ENCODE peak calls at places on chromosomes 1 and 21, in nine cellular contexts. One of them, this sample, is unnamed.

GRCh38 chr1:222042120-222042519 is 300.2 kb upstream of the DUSP10 start:
- DNase-seq in skeletal muscle cell: peak
- DNase-seq in psoas muscle: no peak
- DNase-seq in stimulated activated CD4-positive, alpha-beta T cell treated with anti-CD3 and anti-CD28 coated beads, TNF-alpha, amount 100 ng/mL, for 1 hour: no peak
- DNase-seq in T-helper 2 cell: no peak
- DNase-seq in nephron progenitor cell: no peak
- DNase-seq in CD4-positive, alpha-beta T cell: no peak
- DNase-seq in type B pancreatic cell: no peak
- DNase-seq in hepatic stellate cell: no peak
- DNase-seq in this sample: no peak

GRCh38 chr1:74731399-74732052 is 1.3 kb downstream of the CRYZ start:
- DNase-seq in skeletal muscle cell: no peak
- DNase-seq in psoas muscle: no peak
- DNase-seq in stimulated activated CD4-positive, alpha-beta T cell treated with anti-CD3 and anti-CD28 coated beads, TNF-alpha, amount 100 ng/mL, for 1 hour: no peak
- DNase-seq in T-helper 2 cell: no peak
- DNase-seq in nephron progenitor cell: no peak
- DNase-seq in CD4-positive, alpha-beta T cell: no peak
- DNase-seq in type B pancreatic cell: no peak
- DNase-seq in hepatic stellate cell: peak
- DNase-seq in this sample: no peak

GRCh38 chr1:33388989-33389771 is 41.7 kb downstream of the PHC2 start:
- DNase-seq in skeletal muscle cell: peak
- DNase-seq in psoas muscle: no peak
- DNase-seq in stimulated activated CD4-positive, alpha-beta T cell treated with anti-CD3 and anti-CD28 coated beads, TNF-alpha, amount 100 ng/mL, for 1 hour: no peak
- DNase-seq in T-helper 2 cell: no peak
- DNase-seq in nephron progenitor cell: no peak
- DNase-seq in CD4-positive, alpha-beta T cell: no peak
- DNase-seq in type B pancreatic cell: no peak
- DNase-seq in hepatic stellate cell: peak
- DNase-seq in this sample: no peak

GRCh38 chr1:42506576-42506975 is 43.5 kb downstream of the CCDC30 start:
- DNase-seq in skeletal muscle cell: no peak
- DNase-seq in psoas muscle: no peak
- DNase-seq in stimulated activated CD4-positive, alpha-beta T cell treated with anti-CD3 and anti-CD28 coated beads, TNF-alpha, amount 100 ng/mL, for 1 hour: no peak
- DNase-seq in T-helper 2 cell: no peak
- DNase-seq in nephron progenitor cell: no peak
- DNase-seq in CD4-positive, alpha-beta T cell: no peak
- DNase-seq in type B pancreatic cell: no peak
- DNase-seq in hepatic stellate cell: no peak
- DNase-seq in this sample: no peak

GRCh38 chr1:226447932-226448670 is 40.2 kb upstream of the PARP1 start:
- DNase-seq in skeletal muscle cell: no peak
- DNase-seq in psoas muscle: no peak
- DNase-seq in stimulated activated CD4-positive, alpha-beta T cell treated with anti-CD3 and anti-CD28 coated beads, TNF-alpha, amount 100 ng/mL, for 1 hour: no peak
- DNase-seq in T-helper 2 cell: no peak
- DNase-seq in nephron progenitor cell: no peak
- DNase-seq in CD4-positive, alpha-beta T cell: no peak
- DNase-seq in type B pancreatic cell: no peak
- DNase-seq in hepatic stellate cell: no peak
- DNase-seq in this sample: no peak

GRCh38 chr1:85575363-85575995 is 5.1 kb upstream of the CCN1 start:
- DNase-seq in skeletal muscle cell: no peak
- DNase-seq in psoas muscle: no peak
- DNase-seq in stimulated activated CD4-positive, alpha-beta T cell treated with anti-CD3 and anti-CD28 coated beads, TNF-alpha, amount 100 ng/mL, for 1 hour: no peak
- DNase-seq in T-helper 2 cell: no peak
- DNase-seq in nephron progenitor cell: no peak
- DNase-seq in CD4-positive, alpha-beta T cell: no peak
- DNase-seq in type B pancreatic cell: no peak
- DNase-seq in hepatic stellate cell: no peak
- DNase-seq in this sample: no peak

GRCh38 chr1:54806931-54807611 is 5.9 kb upstream of the TTC22 start:
- DNase-seq in skeletal muscle cell: no peak
- DNase-seq in psoas muscle: no peak
- DNase-seq in stimulated activated CD4-positive, alpha-beta T cell treated with anti-CD3 and anti-CD28 coated beads, TNF-alpha, amount 100 ng/mL, for 1 hour: no peak
- DNase-seq in T-helper 2 cell: peak
- DNase-seq in nephron progenitor cell: no peak
- DNase-seq in CD4-positive, alpha-beta T cell: no peak
- DNase-seq in type B pancreatic cell: peak
- DNase-seq in hepatic stellate cell: peak
- DNase-seq in this sample: no peak

GRCh38 chr1:175188936-175189335 is 3.6 kb downstream of the KIAA0040 start:
- DNase-seq in skeletal muscle cell: no peak
- DNase-seq in psoas muscle: no peak
- DNase-seq in stimulated activated CD4-positive, alpha-beta T cell treated with anti-CD3 and anti-CD28 coated beads, TNF-alpha, amount 100 ng/mL, for 1 hour: peak
- DNase-seq in T-helper 2 cell: peak
- DNase-seq in nephron progenitor cell: no peak
- DNase-seq in CD4-positive, alpha-beta T cell: peak
- DNase-seq in type B pancreatic cell: no peak
- DNase-seq in hepatic stellate cell: no peak
- DNase-seq in this sample: no peak

GRCh38 chr1:91792393-91793032 is 93.4 kb downstream of the TGFBR3 start:
- DNase-seq in skeletal muscle cell: no peak
- DNase-seq in psoas muscle: no peak
- DNase-seq in stimulated activated CD4-positive, alpha-beta T cell treated with anti-CD3 and anti-CD28 coated beads, TNF-alpha, amount 100 ng/mL, for 1 hour: no peak
- DNase-seq in T-helper 2 cell: no peak
- DNase-seq in nephron progenitor cell: no peak
- DNase-seq in CD4-positive, alpha-beta T cell: no peak
- DNase-seq in type B pancreatic cell: no peak
- DNase-seq in hepatic stellate cell: no peak
- DNase-seq in this sample: no peak

GRCh38 chr1:70042090-70042716 is 163.2 kb downstream of the LRRC40 start:
- DNase-seq in skeletal muscle cell: peak
- DNase-seq in psoas muscle: no peak
- DNase-seq in stimulated activated CD4-positive, alpha-beta T cell treated with anti-CD3 and anti-CD28 coated beads, TNF-alpha, amount 100 ng/mL, for 1 hour: no peak
- DNase-seq in T-helper 2 cell: no peak
- DNase-seq in nephron progenitor cell: no peak
- DNase-seq in CD4-positive, alpha-beta T cell: no peak
- DNase-seq in type B pancreatic cell: no peak
- DNase-seq in hepatic stellate cell: no peak
- DNase-seq in this sample: no peak

GRCh38 chr21:21971384-21971783 is 973.2 kb downstream of the NCAM2 start:
- DNase-seq in skeletal muscle cell: no peak
- DNase-seq in psoas muscle: no peak
- DNase-seq in stimulated activated CD4-positive, alpha-beta T cell treated with anti-CD3 and anti-CD28 coated beads, TNF-alpha, amount 100 ng/mL, for 1 hour: no peak
- DNase-seq in T-helper 2 cell: no peak
- DNase-seq in nephron progenitor cell: no peak
- DNase-seq in CD4-positive, alpha-beta T cell: no peak
- DNase-seq in type B pancreatic cell: no peak
- DNase-seq in hepatic stellate cell: no peak
- DNase-seq in this sample: peak

GRCh38 chr1:219778793-219779369 is 149.5 kb downstream of the SLC30A10 start:
- DNase-seq in skeletal muscle cell: no peak
- DNase-seq in psoas muscle: no peak
- DNase-seq in stimulated activated CD4-positive, alpha-beta T cell treated with anti-CD3 and anti-CD28 coated beads, TNF-alpha, amount 100 ng/mL, for 1 hour: no peak
- DNase-seq in T-helper 2 cell: no peak
- DNase-seq in nephron progenitor cell: no peak
- DNase-seq in CD4-positive, alpha-beta T cell: no peak
- DNase-seq in type B pancreatic cell: no peak
- DNase-seq in hepatic stellate cell: no peak
- DNase-seq in this sample: no peak

GRCh38 chr1:171550055-171550454 is 64.7 kb downstream of the PRRC2C start:
- DNase-seq in skeletal muscle cell: no peak
- DNase-seq in psoas muscle: no peak
- DNase-seq in stimulated activated CD4-positive, alpha-beta T cell treated with anti-CD3 and anti-CD28 coated beads, TNF-alpha, amount 100 ng/mL, for 1 hour: no peak
- DNase-seq in T-helper 2 cell: no peak
- DNase-seq in nephron progenitor cell: no peak
- DNase-seq in CD4-positive, alpha-beta T cell: no peak
- DNase-seq in type B pancreatic cell: no peak
- DNase-seq in hepatic stellate cell: no peak
- DNase-seq in this sample: no peak

GRCh38 chr1:54239041-54239410 is 39.1 kb downstream of the MRPL37 start:
- DNase-seq in skeletal muscle cell: no peak
- DNase-seq in psoas muscle: no peak
- DNase-seq in stimulated activated CD4-positive, alpha-beta T cell treated with anti-CD3 and anti-CD28 coated beads, TNF-alpha, amount 100 ng/mL, for 1 hour: no peak
- DNase-seq in T-helper 2 cell: no peak
- DNase-seq in nephron progenitor cell: no peak
- DNase-seq in CD4-positive, alpha-beta T cell: no peak
- DNase-seq in type B pancreatic cell: no peak
- DNase-seq in hepatic stellate cell: no peak
- DNase-seq in this sample: no peak

GRCh38 chr1:63878914-63879313 is 105.1 kb downstream of the ROR1 start:
- DNase-seq in skeletal muscle cell: no peak
- DNase-seq in psoas muscle: no peak
- DNase-seq in stimulated activated CD4-positive, alpha-beta T cell treated with anti-CD3 and anti-CD28 coated beads, TNF-alpha, amount 100 ng/mL, for 1 hour: no peak
- DNase-seq in T-helper 2 cell: no peak
- DNase-seq in nephron progenitor cell: no peak
- DNase-seq in CD4-positive, alpha-beta T cell: no peak
- DNase-seq in type B pancreatic cell: no peak
- DNase-seq in hepatic stellate cell: no peak
- DNase-seq in this sample: no peak

GRCh38 chr1:29489471-29489870 is 253.1 kb downstream of the PTPRU start:
- DNase-seq in skeletal muscle cell: no peak
- DNase-seq in psoas muscle: no peak
- DNase-seq in stimulated activated CD4-positive, alpha-beta T cell treated with anti-CD3 and anti-CD28 coated beads, TNF-alpha, amount 100 ng/mL, for 1 hour: no peak
- DNase-seq in T-helper 2 cell: no peak
- DNase-seq in nephron progenitor cell: no peak
- DNase-seq in CD4-positive, alpha-beta T cell: no peak
- DNase-seq in type B pancreatic cell: no peak
- DNase-seq in hepatic stellate cell: no peak
- DNase-seq in this sample: no peak

GRCh38 chr21:44443891-44444285 is 11.4 kb upstream of the LRRC3 start:
- DNase-seq in skeletal muscle cell: no peak
- DNase-seq in psoas muscle: peak
- DNase-seq in stimulated activated CD4-positive, alpha-beta T cell treated with anti-CD3 and anti-CD28 coated beads, TNF-alpha, amount 100 ng/mL, for 1 hour: no peak
- DNase-seq in T-helper 2 cell: no peak
- DNase-seq in nephron progenitor cell: peak
- DNase-seq in CD4-positive, alpha-beta T cell: no peak
- DNase-seq in type B pancreatic cell: no peak
- DNase-seq in hepatic stellate cell: no peak
- DNase-seq in this sample: no peak

This sample was measured in retinal pigment epithelial cell.